ENCODE peak calls at places on chromosomes 2 and 18, in six cellular contexts. X, W, H, P, F and M are unnamed samples.

GRCh38 chr18:75391275-75392115 is 36.0 kb downstream of the SMIM21 start:
- DNase-seq in P (no peak), W (no peak), X (no peak), H (no peak), F (no peak), M (no peak)

GRCh38 chr2:100320547-100321180 is 1.6 kb downstream of the LONRF2 start:
- DNase-seq in P (no peak), F (no peak), X (no peak), W (peak; percentile 18), H (no peak), M (no peak)

GRCh38 chr2:191983186-191983585 is 136.3 kb upstream of the CAVIN2 start:
- DNase-seq in W (no peak), H (no peak), X (no peak), P (no peak), F (no peak), M (no peak)

GRCh38 chr18:29596959-29597358 is 1420.0 kb upstream of the CDH2 start:
- DNase-seq in W (no peak), X (no peak), H (no peak), P (no peak), F (no peak), M (no peak)

GRCh38 chr2:68643011-68643873 is at the start of gene PROKR1:
- DNase-seq in F (no peak), X (peak; percentile 89), P (no peak), H (peak; percentile 57), W (no peak), M (no peak)

GRCh38 chr2:181774601-181775179 is 94.4 kb upstream of the NEUROD1 start:
- DNase-seq in W (no peak), X (no peak), F (no peak), P (peak; percentile 45), H (no peak), M (no peak)

GRCh38 chr2:238094438-238095022 is 5.6 kb upstream of the ESPNL start:
- DNase-seq in F (peak; percentile 10), P (no peak), W (no peak), H (no peak), X (no peak), M (no peak)

GRCh38 chr2:176484838-176485237 is 215.6 kb downstream of the MTX2 start:
- DNase-seq in H (no peak), W (no peak), X (no peak), P (peak; percentile 1), F (no peak), M (no peak)

GRCh38 chr18:48908916-48909315 is 41.8 kb downstream of the SMAD7 start:
- DNase-seq in F (no peak), X (no peak), W (no peak), P (no peak), H (no peak), M (no peak)

GRCh38 chr2:43452318-43452731 is 143.5 kb downstream of the THADA start:
- DNase-seq in H (no peak), W (no peak), P (no peak), X (no peak), F (no peak), M (no peak)

GRCh38 chr2:62423883-62424458 is 82.0 kb downstream of the TMEM17 start:
- DNase-seq in H (peak; percentile 69), W (no peak), F (no peak), X (no peak), P (no peak), M (no peak)

GRCh38 chr2:127419448-127420038 is 1.3 kb downstream of the PROC start:
- DNase-seq in X (no peak), F (peak; percentile 1), H (peak; percentile 20), W (no peak), P (no peak), M (no peak)

DNA sequence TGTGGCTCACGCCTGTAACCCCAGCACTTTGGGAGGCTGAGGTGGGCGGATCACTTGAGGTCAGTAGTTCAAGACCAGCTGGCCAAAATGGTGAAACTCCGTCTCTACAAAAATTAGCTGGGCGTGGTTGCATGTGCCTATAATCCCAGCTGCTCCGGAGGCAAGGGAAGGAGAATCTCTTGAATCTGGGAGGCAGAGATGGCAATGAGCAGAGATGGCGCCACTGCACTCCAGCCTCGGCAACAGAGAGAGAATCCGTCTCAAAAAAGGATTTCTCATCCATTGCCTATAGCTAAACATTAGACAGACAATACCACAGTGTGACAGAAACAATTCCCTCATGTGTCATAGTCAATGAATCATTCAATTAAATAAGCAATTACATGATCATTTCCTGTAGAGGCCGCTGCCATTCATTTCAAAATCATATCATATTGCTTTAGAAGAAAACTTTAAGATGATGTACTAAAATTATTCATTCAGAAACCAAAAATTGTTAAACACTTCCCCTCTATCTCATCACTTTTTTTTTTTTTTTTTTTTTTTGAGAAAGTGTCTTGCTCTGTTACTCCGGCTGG is 69.5 kb upstream of the TGIF1 start:
- DNase-seq in W (no peak), X (no peak), P (peak; percentile 85), H (no peak), F (no peak), M (no peak)
- H3K4me3 ChIP-seq in W (no peak overlapping the region), X (no peak overlapping the region), P (no peak overlapping the region), H (no peak overlapping the region), F (no peak overlapping the region), M (no peak overlapping the region)

DNA sequence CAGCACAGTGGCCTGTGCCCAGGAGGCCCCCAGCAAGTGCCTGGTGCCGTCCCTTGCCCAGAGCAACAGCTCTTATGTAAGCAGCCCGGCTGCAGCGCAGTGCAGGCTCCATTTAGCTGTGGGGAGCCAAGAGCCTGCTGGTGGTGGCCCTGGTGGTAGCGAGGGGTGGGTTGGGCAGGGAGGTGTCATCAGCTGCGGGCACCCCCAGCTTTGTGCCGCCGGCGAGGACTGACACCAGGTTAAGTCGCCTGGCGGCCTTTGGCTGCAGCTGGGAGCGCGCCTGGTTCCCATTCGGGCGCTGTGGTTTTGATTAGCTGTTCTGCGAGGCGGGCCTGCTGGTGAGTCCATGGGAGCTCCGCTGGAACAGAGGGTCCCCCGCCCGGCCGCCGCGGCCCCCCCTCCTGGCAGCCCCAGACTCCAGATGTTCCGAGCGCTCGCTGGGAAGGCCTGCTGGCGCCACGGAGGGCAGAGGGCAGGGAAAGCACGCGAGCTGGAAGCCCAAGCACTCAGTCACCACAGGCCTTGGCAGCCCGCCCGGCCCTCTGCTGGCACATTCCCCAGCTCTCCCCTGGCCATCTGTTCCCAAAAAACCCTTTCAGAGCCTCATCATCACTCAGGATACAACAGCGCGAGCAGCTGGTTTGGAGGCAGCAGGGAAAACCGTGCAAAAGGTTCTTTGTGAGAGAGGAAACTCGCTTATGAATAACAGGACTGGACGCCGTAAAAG is 18.4 kb downstream of the ATOH8 start:
- DNase-seq in X (peak; percentile 75), P (peak; percentile 100), W (peak; percentile 99), F (peak; percentile 94), H (peak; percentile 98), M (peak; percentile 99)
- TF ChIP-seq CTCF in X (peak; percentile 19), P (peak; percentile 14), W (peak; percentile 37), F (peak; percentile 37), H (no peak), M (peak; percentile 32)

GRCh38 chr18:23057096-23057495 is 78.2 kb upstream of the CABLES1 start:
- DNase-seq in X (no peak), W (no peak), F (no peak), P (no peak), H (no peak), M (no peak)
- H3K27me3 ChIP-seq in X (no peaks in the 10 kb centered on the region), W (no peaks in the 10 kb centered on the region), F (no peaks in the 10 kb centered on the region), P (no peaks in the 10 kb centered on the region), H (no peaks in the 10 kb centered on the region), M (no peaks in the 10 kb centered on the region)

GRCh38 chr2:172438064-172438421 is 10.7 kb downstream of the ITGA6 start:
- DNase-seq in F (no peak), P (no peak), H (no peak), W (no peak), X (no peak), M (no peak)
- H3K4me3 ChIP-seq in F (no peak overlapping the region), P (no peak overlapping the region), H (no peak overlapping the region), W (no peak overlapping the region), X (no peak overlapping the region), M (no peak overlapping the region)

GRCh38 chr2:45724329-45724728 is 72.9 kb downstream of the PRKCE start:
- DNase-seq in H (no peak), W (no peak), F (no peak), X (no peak), P (peak; percentile 13), M (no peak)

GRCh38 chr2:45721150-45721549 is 69.7 kb downstream of the PRKCE start:
- DNase-seq in W (no peak), H (no peak), X (no peak), P (no peak), F (no peak), M (no peak)

GRCh38 chr2:45722477-45722876 is 71.0 kb downstream of the PRKCE start:
- DNase-seq in H (peak; percentile 37), X (no peak), P (no peak), F (no peak), W (no peak), M (no peak)

GRCh38 chr2:45720210-45720609 is 68.7 kb downstream of the PRKCE start:
- DNase-seq in H (no peak), X (no peak), W (no peak), F (no peak), P (no peak), M (no peak)

GRCh38 chr2:45723857-45724256 is 72.4 kb downstream of the PRKCE start:
- DNase-seq in F (no peak), H (no peak), W (no peak), X (no peak), P (no peak), M (no peak)
- TF ChIP-seq CTCF in F (no peak), H (no peak), W (no peak), X (no peak), P (no peak), M (no peak)

GRCh38 chr2:49080681-49081080 is 73.6 kb downstream of the FSHR start:
- DNase-seq in W (no peak), F (no peak), H (no peak), X (peak; percentile 52), P (no peak), M (no peak)
- H3K27me3 ChIP-seq in W (no peaks in the 10 kb centered on the region), F (no peaks in the 10 kb centered on the region), H (no peaks in the 10 kb centered on the region), X (no peaks in the 10 kb centered on the region), P (no peaks in the 10 kb centered on the region), M (no peaks in the 10 kb centered on the region)

DNA sequence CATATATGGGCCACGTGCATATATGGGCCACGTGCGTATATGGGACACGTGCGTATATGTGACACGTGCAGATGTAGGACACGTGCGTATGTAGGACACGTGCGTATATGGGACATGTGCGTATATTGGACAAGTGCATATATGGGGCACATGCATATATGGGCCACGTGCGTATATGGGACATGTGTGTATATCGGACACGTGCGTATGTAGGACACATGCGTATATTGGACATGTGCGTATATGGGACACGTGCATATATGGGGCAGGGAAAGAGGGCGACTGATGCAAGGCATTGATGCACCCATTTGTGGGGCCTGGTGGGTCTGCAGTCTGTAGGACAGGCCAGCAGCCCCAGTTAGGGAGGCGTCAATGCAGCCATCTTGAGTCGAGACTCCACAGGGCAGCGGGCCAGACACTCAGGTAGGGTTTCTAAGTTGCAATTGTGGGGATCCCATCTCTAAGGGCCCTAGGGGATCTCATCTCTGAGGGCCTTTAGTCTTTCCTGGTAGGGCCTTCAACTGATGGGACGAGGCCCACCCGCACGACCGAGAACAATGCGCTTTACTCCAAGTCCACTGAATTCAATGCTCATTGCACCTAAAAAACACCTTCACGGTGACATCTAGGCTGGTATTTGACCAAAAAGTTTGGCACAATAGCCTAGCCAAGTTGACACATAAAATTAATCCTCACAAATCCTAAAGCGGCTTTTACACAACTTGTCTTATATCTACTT is 92.3 kb upstream of the ZNF516 start:
- DNase-seq in P (no peak), H (no peak), W (no peak), F (no peak), X (no peak), M (no peak)
- H3K4me3 ChIP-seq in P (no peak overlapping the region), H (no peak overlapping the region), W (no peak overlapping the region), F (no peak overlapping the region), X (no peak overlapping the region), M (no peak overlapping the region)

GRCh38 chr2:118431188-118431562 is 342.9 kb downstream of the INSIG2 start:
- DNase-seq in P (no peak), W (no peak), F (no peak), X (no peak), H (no peak), M (no peak)
- TF ChIP-seq CTCF in P (no peak), W (no peak), F (no peak), X (peak; percentile 24), H (no peak), M (no peak)

GRCh38 chr2:96427917-96428316 is 77.2 kb downstream of the NEURL3 start:
- DNase-seq in X (no peak), P (peak; percentile 17), F (peak; percentile 40), H (no peak), W (no peak), M (peak; percentile 8)
- H3K27me3 ChIP-seq in X (no peaks in the 10 kb centered on the region), P (peaks cover 10% of the 10 kb centered on the region), F (no peaks in the 10 kb centered on the region), H (no peaks in the 10 kb centered on the region), W (no peaks in the 10 kb centered on the region), M (peaks cover 1% of the 10 kb centered on the region)